ENCODE peak calls at places on chromosomes 5 and 9, in seven cellular contexts. One of them, this sample, is unnamed.

GRCh38 chr5:158485604-158486081 is 614.1 kb downstream of the EBF1 start:
- DNase-seq in OCI-LY7: no peak
- DNase-seq in GM23338: no peak
- DNase-seq in tibial nerve: peak; percentile 55
- DNase-seq in tibial artery: peak; percentile 46
- DNase-seq in BE2C: peak; percentile 45
- DNase-seq in CD8-positive, alpha-beta T cell: no peak
- DNase-seq in this sample: no peak

GRCh38 chr5:1444361-1445189 is 665 bp downstream of the SLC6A3 start:
- DNase-seq in GM23338: peak; percentile 58
- DNase-seq in OCI-LY7: no peak
- DNase-seq in CD8-positive, alpha-beta T cell: no peak
- DNase-seq in tibial nerve: no peak
- DNase-seq in BE2C: no peak
- DNase-seq in tibial artery: no peak
- DNase-seq in this sample: no peak

GRCh38 chr5:117982691-117983090 is 1005.7 kb downstream of the DTWD2 start:
- DNase-seq in BE2C: no peak
- DNase-seq in tibial nerve: no peak
- DNase-seq in GM23338: peak; percentile 58
- DNase-seq in CD8-positive, alpha-beta T cell: no peak
- DNase-seq in tibial artery: no peak
- DNase-seq in OCI-LY7: no peak
- DNase-seq in this sample: no peak

GRCh38 chr5:88045146-88045545 is 223.5 kb downstream of the TMEM161B start:
- DNase-seq in OCI-LY7: no peak
- DNase-seq in CD8-positive, alpha-beta T cell: no peak
- DNase-seq in BE2C: no peak
- DNase-seq in tibial nerve: no peak
- DNase-seq in tibial artery: no peak
- DNase-seq in GM23338: no peak
- DNase-seq in this sample: no peak

GRCh38 chr9:77403244-77403643 is 225.9 kb downstream of the VPS13A start:
- DNase-seq in OCI-LY7: no peak
- DNase-seq in tibial nerve: no peak
- DNase-seq in CD8-positive, alpha-beta T cell: no peak
- DNase-seq in tibial artery: no peak
- DNase-seq in GM23338: no peak
- DNase-seq in BE2C: no peak
- DNase-seq in this sample: no peak

GRCh38 chr5:61052870-61053269 is 107.9 kb downstream of the NDUFAF2 start:
- DNase-seq in tibial nerve: no peak
- DNase-seq in tibial artery: no peak
- DNase-seq in GM23338: no peak
- DNase-seq in BE2C: no peak
- DNase-seq in CD8-positive, alpha-beta T cell: no peak
- DNase-seq in OCI-LY7: no peak
- DNase-seq in this sample: peak; percentile 44

GRCh38 chr9:80871596-80871995 is 817.8 kb downstream of the TLE1 start:
- DNase-seq in OCI-LY7: no peak
- DNase-seq in CD8-positive, alpha-beta T cell: no peak
- DNase-seq in GM23338: no peak
- DNase-seq in tibial artery: no peak
- DNase-seq in tibial nerve: no peak
- DNase-seq in BE2C: no peak
- DNase-seq in this sample: no peak

GRCh38 chr9:109317311-109317978 is 3.4 kb downstream of the EPB41L4B start:
- DNase-seq in BE2C: no peak
- DNase-seq in tibial artery: no peak
- DNase-seq in OCI-LY7: no peak
- DNase-seq in tibial nerve: no peak
- DNase-seq in GM23338: peak; percentile 56
- DNase-seq in CD8-positive, alpha-beta T cell: no peak
- DNase-seq in this sample: no peak

GRCh38 chr5:101932599-101932998 is 363.5 kb downstream of the SLCO4C1 start:
- DNase-seq in CD8-positive, alpha-beta T cell: no peak
- DNase-seq in BE2C: no peak
- DNase-seq in OCI-LY7: no peak
- DNase-seq in tibial artery: no peak
- DNase-seq in tibial nerve: no peak
- DNase-seq in GM23338: no peak
- DNase-seq in this sample: no peak

GRCh38 chr5:180704362-180704761 is 35.5 kb downstream of the OR2Y1 start:
- DNase-seq in GM23338: no peak
- DNase-seq in tibial nerve: no peak
- DNase-seq in BE2C: peak; percentile 27
- DNase-seq in CD8-positive, alpha-beta T cell: no peak
- DNase-seq in tibial artery: no peak
- DNase-seq in OCI-LY7: no peak
- DNase-seq in this sample: no peak

GRCh38 chr5:108521841-108522506 is 140.1 kb upstream of the FBXL17 start:
- DNase-seq in tibial nerve: peak; percentile 68
- DNase-seq in BE2C: peak; percentile 38
- DNase-seq in tibial artery: no peak
- DNase-seq in OCI-LY7: peak; percentile 57
- DNase-seq in CD8-positive, alpha-beta T cell: no peak
- DNase-seq in GM23338: peak; percentile 89
- DNase-seq in this sample: peak; percentile 45

GRCh38 chr5:154593091-154593490 is 115.1 kb upstream of the HAND1 start:
- DNase-seq in CD8-positive, alpha-beta T cell: no peak
- DNase-seq in GM23338: no peak
- DNase-seq in tibial nerve: no peak
- DNase-seq in BE2C: no peak
- DNase-seq in tibial artery: no peak
- DNase-seq in OCI-LY7: no peak
- DNase-seq in this sample: no peak

GRCh38 chr5:60092671-60093422 is 199.3 kb upstream of the PDE4D start:
- DNase-seq in tibial artery: no peak
- DNase-seq in CD8-positive, alpha-beta T cell: no peak
- DNase-seq in BE2C: no peak
- DNase-seq in GM23338: no peak
- DNase-seq in OCI-LY7: no peak
- DNase-seq in tibial nerve: no peak
- DNase-seq in this sample: no peak

GRCh38 chr5:132439521-132440206 is 50.9 kb downstream of the IRF1 start:
- DNase-seq in BE2C: no peak
- DNase-seq in tibial artery: peak; percentile 86
- DNase-seq in GM23338: no peak
- DNase-seq in tibial nerve: peak; percentile 72
- DNase-seq in CD8-positive, alpha-beta T cell: no peak
- DNase-seq in OCI-LY7: no peak
- DNase-seq in this sample: peak; percentile 83

GRCh38 chr5:103346162-103346748 is 87.7 kb downstream of the MACIR start:
- DNase-seq in tibial artery: no peak
- DNase-seq in tibial nerve: no peak
- DNase-seq in CD8-positive, alpha-beta T cell: no peak
- DNase-seq in OCI-LY7: no peak
- DNase-seq in BE2C: no peak
- DNase-seq in GM23338: peak; percentile 82
- DNase-seq in this sample: no peak
- H3K4me3 ChIP-seq in tibial artery: no peak overlapping the region
- H3K4me3 ChIP-seq in tibial nerve: no peak overlapping the region
- H3K4me3 ChIP-seq in CD8-positive, alpha-beta T cell: no peak overlapping the region
- H3K4me3 ChIP-seq in OCI-LY7: no peak overlapping the region
- H3K4me3 ChIP-seq in BE2C: no peak overlapping the region
- H3K4me3 ChIP-seq in GM23338: no peak overlapping the region
- H3K4me3 ChIP-seq in this sample: no peak overlapping the region

GRCh38 chr5:73218552-73219171 is 45.7 kb downstream of the TMEM174 start:
- DNase-seq in BE2C: no peak
- DNase-seq in GM23338: peak; percentile 69
- DNase-seq in tibial nerve: no peak
- DNase-seq in CD8-positive, alpha-beta T cell: no peak
- DNase-seq in tibial artery: no peak
- DNase-seq in OCI-LY7: peak; percentile 15
- DNase-seq in this sample: peak; percentile 39
- TF ChIP-seq CTCF in BE2C: peak; percentile 43
- TF ChIP-seq CTCF in GM23338: peak; percentile 60
- TF ChIP-seq CTCF in tibial nerve: no peak
- TF ChIP-seq CTCF in CD8-positive, alpha-beta T cell: no peak
- TF ChIP-seq CTCF in tibial artery: no peak
- TF ChIP-seq CTCF in OCI-LY7: peak; percentile 71
- TF ChIP-seq CTCF in this sample: peak; percentile 71

GRCh38 chr5:115840825-115841224 is 540 bp downstream of the ATG12 start:
- DNase-seq in BE2C: no peak
- DNase-seq in OCI-LY7: no peak
- DNase-seq in CD8-positive, alpha-beta T cell: no peak
- DNase-seq in tibial nerve: no peak
- DNase-seq in GM23338: no peak
- DNase-seq in tibial artery: no peak
- DNase-seq in this sample: no peak

GRCh38 chr5:115835481-115835880 is 5.9 kb downstream of the ATG12 start:
- DNase-seq in tibial nerve: no peak
- DNase-seq in CD8-positive, alpha-beta T cell: no peak
- DNase-seq in tibial artery: no peak
- DNase-seq in GM23338: no peak
- DNase-seq in BE2C: no peak
- DNase-seq in OCI-LY7: no peak
- DNase-seq in this sample: no peak

GRCh38 chr5:115842089-115842881 is 550 bp downstream of the AP3S1 start:
- DNase-seq in tibial artery: peak; percentile 35
- DNase-seq in CD8-positive, alpha-beta T cell: peak; percentile 11
- DNase-seq in OCI-LY7: peak; percentile 61
- DNase-seq in tibial nerve: peak; percentile 22
- DNase-seq in GM23338: peak; percentile 75
- DNase-seq in BE2C: peak; percentile 88
- DNase-seq in this sample: no peak

GRCh38 chr5:115841382-115842088 is at the start of the genes AP3S1 and ATG12:
- DNase-seq in tibial nerve: peak; percentile 89
- DNase-seq in BE2C: peak; percentile 91
- DNase-seq in OCI-LY7: peak; percentile 95
- DNase-seq in tibial artery: peak; percentile 90
- DNase-seq in CD8-positive, alpha-beta T cell: peak; percentile 90
- DNase-seq in GM23338: peak; percentile 96
- DNase-seq in this sample: peak; percentile 66

GRCh38 chr5:115838885-115839518 is 2.4 kb downstream of the ATG12 start:
- DNase-seq in tibial artery: peak; percentile 20
- DNase-seq in OCI-LY7: peak; percentile 79
- DNase-seq in tibial nerve: no peak
- DNase-seq in GM23338: peak; percentile 66
- DNase-seq in CD8-positive, alpha-beta T cell: no peak
- DNase-seq in BE2C: no peak
- DNase-seq in this sample: no peak
- H3K4me3 ChIP-seq in tibial artery: peak overlapping the region; percentile 80
- H3K4me3 ChIP-seq in OCI-LY7: peak overlapping the region; percentile 90
- H3K4me3 ChIP-seq in tibial nerve: no peak overlapping the region
- H3K4me3 ChIP-seq in GM23338: peak overlapping the region; percentile 82
- H3K4me3 ChIP-seq in CD8-positive, alpha-beta T cell: peak overlapping the region; percentile 7
- H3K4me3 ChIP-seq in BE2C: peak overlapping the region; percentile 86
- H3K4me3 ChIP-seq in this sample: peak overlapping the region; percentile 7

GRCh38 chr9:136502940-136503550 is 20.2 kb upstream of the SEC16A start:
- DNase-seq in GM23338: no peak
- DNase-seq in CD8-positive, alpha-beta T cell: no peak
- DNase-seq in OCI-LY7: no peak
- DNase-seq in BE2C: no peak
- DNase-seq in tibial nerve: no peak
- DNase-seq in tibial artery: no peak
- DNase-seq in this sample: no peak
- TF ChIP-seq CTCF in GM23338: no peak
- TF ChIP-seq CTCF in CD8-positive, alpha-beta T cell: no peak
- TF ChIP-seq CTCF in OCI-LY7: peak; percentile 32
- TF ChIP-seq CTCF in BE2C: peak; percentile 35
- TF ChIP-seq CTCF in tibial nerve: no peak
- TF ChIP-seq CTCF in tibial artery: no peak
- TF ChIP-seq CTCF in this sample: no peak

This sample was measured in AG04450.